ENCODE peak calls at places on chromosomes 1 and 21, in eight cellular contexts. I is NCI-H1092, K is Kasumi-1, H is fibroblast of lung, J is iPS DF 6.9, C is astrocyte of the cerebellum, S is neuronal stem cell, B is HT1080. U is an unnamed sample.

GRCh38 chr21:45016491-45017375 is 57.6 kb upstream of the ADARB1 start:
- DNase-seq in C (no peak), J (no peak), S (no peak), H (no peak), B (no peak), K (no peak), I (no peak), U (no peak)

GRCh38 chr1:109500886-109501285 is 7.0 kb downstream of the CYB561D1 start:
- DNase-seq in H (peak), J (no peak), K (peak), I (no peak), C (no peak), B (no peak), S (no peak), U (no peak)

GRCh38 chr1:205477759-205478247 is 22.0 kb upstream of the BLACAT1 start:
- DNase-seq in H (peak), C (peak), J (no peak), B (peak), I (peak), S (no peak), K (no peak), U (no peak)

GRCh38 chr1:176073524-176074157 is 133.4 kb downstream of the COP1 start:
- DNase-seq in B (peak), C (peak), K (peak), H (peak), S (peak), J (peak), I (peak), U (no peak)

GRCh38 chr1:177442580-177442979 is 271.8 kb downstream of the BRINP2 start:
- DNase-seq in K (no peak), C (no peak), S (no peak), I (no peak), J (no peak), H (peak), B (no peak), U (no peak)

GRCh38 chr1:209783338-209783737 is 1.0 kb downstream of the C1orf74 start:
- DNase-seq in C (no peak), K (no peak), I (no peak), B (no peak), S (no peak), H (no peak), J (no peak), U (no peak)

GRCh38 chr1:231930257-231930947 is 303.8 kb downstream of the DISC1 start:
- DNase-seq in K (no peak), J (no peak), C (no peak), B (no peak), S (no peak), I (no peak), H (no peak), U (no peak)

GRCh38 chr1:44819257-44819593 is 10.9 kb downstream of the BTBD19 start:
- DNase-seq in K (no peak), B (no peak), S (no peak), H (no peak), I (no peak), J (no peak), C (no peak), U (no peak)

GRCh38 chr1:182163821-182164223 is 102.3 kb upstream of the ZNF648 start:
- DNase-seq in B (no peak), I (no peak), J (no peak), S (no peak), H (peak), C (no peak), K (no peak), U (peak)

GRCh38 chr1:180261524-180262160 is 31.6 kb downstream of the LHX4 start:
- DNase-seq in J (no peak), B (no peak), C (peak), H (peak), I (no peak), K (no peak), S (no peak), U (no peak)

GRCh38 chr21:46551636-46552241 is 53.1 kb downstream of the S100B start:
- DNase-seq in H (no peak), J (no peak), C (no peak), S (no peak), K (peak), B (no peak), I (no peak), U (no peak)

GRCh38 chr21:46549650-46550049 is 55.2 kb downstream of the S100B start:
- DNase-seq in B (no peak), C (no peak), K (no peak), I (no peak), S (no peak), J (no peak), H (no peak), U (no peak)

GRCh38 chr1:226799634-226800281 is 60.7 kb upstream of the ITPKB start:
- DNase-seq in J (no peak), I (no peak), B (no peak), H (no peak), C (no peak), S (no peak), K (no peak), U (no peak)

GRCh38 chr1:36257375-36257767 is 33.1 kb downstream of the THRAP3 start:
- DNase-seq in I (no peak), K (no peak), J (no peak), B (peak), S (no peak), H (no peak), C (no peak), U (no peak)

GRCh38 chr1:57489342-57490036 is 65.6 kb upstream of the DAB1 start:
- DNase-seq in I (no peak), H (peak), C (peak), J (no peak), K (no peak), B (peak), S (no peak), U (no peak)

GRCh38 chr1:35590476-35591040 is 17.4 kb downstream of the TFAP2E start:
- DNase-seq in K (no peak), J (no peak), I (no peak), C (no peak), S (no peak), B (no peak), H (no peak), U (no peak)

GRCh38 chr1:3570081-3570986 is 41.0 kb downstream of the MEGF6 start:
- DNase-seq in K (no peak), H (no peak), C (no peak), J (no peak), I (no peak), S (no peak), B (no peak), U (no peak)

GRCh38 chr1:5913078-5913845 is 79.0 kb downstream of the NPHP4 start:
- DNase-seq in S (no peak), I (no peak), J (no peak), K (no peak), C (no peak), H (no peak), B (no peak), U (no peak)

GRCh38 chr1:204254031-204254661 is 40.4 kb upstream of the GOLT1A start:
- DNase-seq in J (no peak), I (no peak), B (no peak), S (no peak), H (peak), K (no peak), C (no peak), U (no peak)

GRCh38 chr1:227092054-227092453 is 152.0 kb downstream of the COQ8A start:
- DNase-seq in S (no peak), K (no peak), C (no peak), B (no peak), J (no peak), I (no peak), H (peak), U (no peak)

GRCh38 chr1:27959792-27960603 is at the start of gene XKR8:
- DNase-seq in I (no peak), B (peak), K (peak), S (peak), H (peak), J (no peak), C (no peak), U (peak)

GRCh38 chr1:213656482-213656881 is 331.3 kb upstream of the PROX1 start:
- DNase-seq in K (no peak), I (no peak), J (no peak), H (no peak), B (no peak), S (no peak), C (no peak), U (no peak)

GRCh38 chr1:2807036-2807435 is 5.5 kb upstream of the TTC34 start:
- DNase-seq in K (no peak), I (no peak), S (no peak), H (no peak), B (no peak), J (no peak), C (no peak), U (peak)

GRCh38 chr1:84919461-84919970 is 26.5 kb upstream of the LPAR3 start:
- DNase-seq in B (no peak), H (no peak), C (no peak), S (no peak), J (no peak), K (no peak), I (no peak), U (no peak)

GRCh38 chr1:167418397-167418796 is 99.9 kb downstream of the CD247 start:
- DNase-seq in J (no peak), S (no peak), K (no peak), I (no peak), C (no peak), B (no peak), H (no peak), U (no peak)

GRCh38 chr1:209367031-209367813 is 216.3 kb upstream of the CAMK1G start:
- DNase-seq in K (no peak), J (no peak), H (peak), I (no peak), S (no peak), C (no peak), B (no peak), U (no peak)

GRCh38 chr1:111475706-111476105 is 1.9 kb downstream of the C1orf162 start:
- DNase-seq in K (no peak), S (no peak), B (no peak), H (no peak), I (no peak), J (no peak), C (no peak), U (no peak)

GRCh38 chr1:64685942-64686341 is 58.9 kb upstream of the RAVER2 start:
- DNase-seq in K (no peak), J (no peak), I (no peak), S (no peak), H (no peak), B (no peak), C (no peak), U (no peak)

GRCh38 chr1:192552619-192553225 is 22.9 kb upstream of the RGS1 start:
- DNase-seq in K (no peak), J (no peak), I (no peak), B (no peak), S (no peak), C (no peak), H (no peak), U (no peak)

GRCh38 chr1:206766251-206766856 is 4.2 kb upstream of the IL19 start:
- DNase-seq in K (no peak), I (no peak), S (no peak), J (no peak), H (peak), B (peak), C (peak), U (no peak)

GRCh38 chr1:77803371-77803770 is 23.9 kb downstream of the MIGA1 start:
- DNase-seq in C (no peak), J (no peak), I (no peak), S (no peak), B (no peak), H (no peak), K (no peak), U (no peak)

GRCh38 chr1:241844593-241844992 is 3.4 kb upstream of the EXO1 start:
- DNase-seq in B (no peak), S (no peak), H (no peak), K (no peak), J (no peak), I (no peak), C (no peak), U (no peak)

GRCh38 chr1:224447251-224447650 is 12.7 kb upstream of the WDR26 start:
- DNase-seq in I (no peak), C (no peak), K (no peak), S (no peak), J (no peak), H (peak), B (peak), U (no peak)

GRCh38 chr1:54845772-54846171 is 41.2 kb downstream of the DHCR24 start:
- DNase-seq in S (no peak), H (no peak), B (no peak), K (no peak), I (no peak), J (no peak), C (no peak), U (no peak)

GRCh38 chr1:147527941-147528936 is 13.1 kb upstream of the BCL9 start:
- DNase-seq in I (no peak), B (no peak), K (no peak), C (no peak), J (no peak), H (no peak), S (no peak), U (no peak)

GRCh38 chr1:102593276-102593675 is 515.0 kb downstream of the COL11A1 start:
- DNase-seq in S (no peak), K (no peak), H (no peak), J (no peak), I (no peak), C (no peak), B (peak), U (no peak)

GRCh38 chr1:85612704-85613361 is 32.3 kb downstream of the CCN1 start:
- DNase-seq in C (peak), H (peak), I (no peak), K (peak), S (no peak), B (peak), J (no peak), U (no peak)

GRCh38 chr1:5423109-5423508 is 569.1 kb downstream of the NPHP4 start:
- DNase-seq in H (no peak), K (no peak), I (no peak), B (no peak), J (no peak), C (no peak), S (no peak), U (no peak)